ENCODE peak calls at places on chromosomes 4 and X, in five cellular contexts. V is brain microvascular endothelial cell, A is IMR-90, E is A673, H is Panc1. K is an unnamed sample.

GRCh38 chr4:125322363-125322730 is 7.6 kb downstream of the FAT4 start:
- DNase-seq in A (peak), H (no peak), V (peak), E (peak), K (peak)

GRCh38 chrX:50157545-50158125 is 43.2 kb downstream of the AKAP4 start:
- DNase-seq in V (peak), A (no peak), E (peak), H (no peak), K (peak)

GRCh38 chrX:93346309-93346708 is 327.1 kb downstream of the NAP1L3 start:
- DNase-seq in H (no peak), V (no peak), A (no peak), E (no peak), K (no peak)

GRCh38 chrX:123803331-123803983 is 56.4 kb upstream of the XIAP start:
- DNase-seq in E (peak), A (peak), H (peak), V (peak), K (peak)

GRCh38 chr4:23135792-23136645 is 443.3 kb downstream of the GBA3 start:
- DNase-seq in V (peak), A (peak), E (peak), H (peak), K (peak)

GRCh38 chrX:13131511-13132137 is 87.2 kb upstream of the FAM9C start:
- DNase-seq in E (no peak), A (no peak), H (no peak), V (no peak), K (no peak)

GRCh38 chr4:140856692-140857091 is 100.5 kb upstream of the TBC1D9 start:
- DNase-seq in H (no peak), V (peak), A (peak), E (peak), K (peak)

GRCh38 chrX:132576945-132577344 is 88.1 kb upstream of the MBNL3 start:
- DNase-seq in E (no peak), H (no peak), A (no peak), V (no peak), K (no peak)

GRCh38 chr4:78058591-78059523 is 1.7 kb downstream of the FRAS1 start:
- DNase-seq in H (no peak), E (peak), V (peak), A (no peak), K (peak)

GRCh38 chrX:149563359-149563758 is 13.6 kb upstream of the HSFX3 start:
- DNase-seq in E (no peak), A (no peak), V (no peak), H (no peak), K (no peak)

GRCh38 chr4:118834070-118834469 is 1.9 kb downstream of the SEC24D start:
- DNase-seq in H (no peak), E (no peak), A (no peak), V (no peak), K (no peak)

GRCh38 chr4:52780206-52780605 is 29.0 kb upstream of the ERVMER34-1 start:
- DNase-seq in A (peak), V (no peak), E (no peak), H (no peak), K (peak)

GRCh38 chr4:92305148-92305877 is 1.5 kb downstream of the GRID2 start:
- DNase-seq in A (peak), H (no peak), E (peak), V (peak), K (peak)

GRCh38 chr4:86670739-86671138 is 76.6 kb downstream of the PTPN13 start:
- DNase-seq in A (peak), H (no peak), E (no peak), V (peak), K (peak)

GRCh38 chrX:130772313-130773140 is 130.5 kb downstream of the ENOX2 start:
- DNase-seq in E (peak), V (peak), H (no peak), A (peak), K (peak)

GRCh38 chr4:37873383-37873782 is 17.5 kb upstream of the TBC1D1 start:
- DNase-seq in A (peak), V (peak), H (peak), E (no peak), K (peak)

DNA sequence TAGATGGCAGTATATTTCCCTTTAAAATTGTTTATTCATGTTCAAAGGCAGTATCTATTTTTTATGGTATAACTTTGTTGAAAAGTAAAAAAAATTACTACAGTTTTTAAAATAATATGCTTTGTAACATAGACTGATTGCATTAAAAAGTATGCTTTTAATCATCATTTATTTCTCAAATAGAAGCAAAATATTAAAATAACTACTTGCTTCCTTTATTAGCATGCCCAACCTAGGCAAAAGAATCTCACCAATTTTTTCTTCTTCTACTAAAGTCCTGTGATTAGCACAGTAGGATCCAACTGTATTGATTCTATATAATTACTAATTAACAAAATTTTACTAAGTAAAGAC is 69.6 kb upstream of the NFKB1 start:
- DNase-seq in A (no peak), H (no peak), V (no peak), E (no peak), K (no peak)
- TF ChIP-seq CTCF in A (no peak), H (peak), V (no peak), E (no peak), K (no peak)

GRCh38 chrX:136186023-136186413 is 38.7 kb downstream of the FHL1 start:
- DNase-seq in H (no peak), E (no peak), A (no peak), V (no peak), K (no peak)
- H3K4me3 ChIP-seq in H (no peak), E (no peak), A (no peak), V (no peak), K (no peak)

DNA sequence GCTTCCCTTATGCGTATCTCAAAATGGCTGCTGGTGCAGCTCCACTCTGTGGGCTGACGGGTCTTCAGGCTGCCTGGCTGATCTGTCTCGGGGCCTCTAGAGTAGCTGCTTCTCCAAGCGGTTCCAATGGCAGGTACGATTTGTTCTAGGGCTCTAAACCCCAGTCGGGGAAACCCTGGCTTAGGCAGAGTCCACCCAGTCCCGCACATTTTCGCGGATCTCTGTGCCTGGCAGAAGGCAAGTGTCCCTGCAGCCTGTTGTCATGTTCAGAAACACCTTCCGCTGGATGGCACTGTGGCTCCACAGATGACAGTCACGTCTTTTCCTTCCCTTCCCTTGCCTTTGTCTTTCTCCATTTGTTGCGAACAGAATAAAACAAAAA is 54.4 kb downstream of the NBDY start:
- DNase-seq in A (peak), E (peak), H (no peak), V (no peak), K (peak)
- TF ChIP-seq CTCF in A (peak), E (peak), H (no peak), V (no peak), K (peak)

GRCh38 chrX:40644175-40644574 is 3.2 kb downstream of the CXorf38 start:
- DNase-seq in V (peak), E (no peak), H (no peak), A (peak), K (peak)
- H3K4me3 ChIP-seq in V (no peak), E (peak), H (no peak), A (no peak), K (peak)